ENCODE peak calls at places on chromosomes 7 and 10, in five cellular contexts. A is HT1080; U is stimulated activated CD8-positive, alpha-beta memory T cell treated with anti-CD3 and anti-CD28 coated beads, Interleukin-12 subunit alpha, Interleukin-12 subunit beta, amount 100 ng/mL, for 1 hour; J is colonic mucosa; Z is kidney. N is an unnamed sample.

GRCh38 chr7:37285701-37286475 is 162.8 kb downstream of the ELMO1 start:
- DNase-seq in Z (no peak), U (no peak), A (no peak), J (no peak), N (no peak)

GRCh38 chr10:37854606-37855005 is 2.8 kb downstream of the ZNF248 start:
- DNase-seq in U (no peak), A (no peak), J (no peak), Z (no peak), N (no peak)

GRCh38 chr7:116707289-116707688 is 35.3 kb downstream of the MET start:
- DNase-seq in J (no peak), U (no peak), A (no peak), Z (no peak), N (no peak)

GRCh38 chr7:20232848-20233247 is 15.7 kb upstream of the MACC1 start:
- DNase-seq in J (no peak), Z (no peak), U (no peak), A (no peak), N (no peak)

GRCh38 chr7:48109848-48110663 is 21.0 kb downstream of the UPP1 start:
- DNase-seq in U (peak), J (peak), A (peak), Z (peak), N (peak)

GRCh38 chr7:136086712-136087111 is 109.6 kb upstream of the MTPN start:
- DNase-seq in U (no peak), Z (no peak), A (peak), J (no peak), N (no peak)

GRCh38 chr7:116953372-116953726 is at the start of gene ST7:
- DNase-seq in Z (peak), A (peak), U (peak), J (peak), N (peak)

GRCh38 chr10:100901051-100901450 is 11.7 kb upstream of the SLF2 start:
- DNase-seq in A (no peak), J (no peak), U (no peak), Z (no peak), N (no peak)

GRCh38 chr10:23038172-23038571 is 57.2 kb upstream of the MSRB2 start:
- DNase-seq in Z (no peak), U (no peak), A (no peak), J (no peak), N (no peak)

GRCh38 chr7:102170417-102170970 is 116.2 kb upstream of the SH2B2 start:
- DNase-seq in J (no peak), Z (no peak), A (no peak), U (no peak), N (no peak)

GRCh38 chr7:96596120-96596826 is 113.4 kb downstream of the SEM1 start:
- DNase-seq in J (no peak), A (peak), Z (no peak), U (no peak), N (no peak)

GRCh38 chr7:96823274-96823673 is 113.6 kb upstream of the SEM1 start:
- DNase-seq in Z (no peak), J (no peak), U (no peak), A (peak), N (no peak)

GRCh38 chr10:12018438-12019342 is 23.9 kb downstream of the UPF2 start:
- DNase-seq in A (no peak), U (no peak), J (no peak), Z (no peak), N (no peak)

GRCh38 chr7:150444674-150445365 is 5.6 kb upstream of the GIMAP8 start:
- DNase-seq in J (no peak), A (no peak), U (no peak), Z (no peak), N (no peak)

GRCh38 chr7:88835147-88835728 is 39.7 kb upstream of the TEX47 start:
- DNase-seq in U (no peak), A (peak), J (no peak), Z (no peak), N (no peak)

GRCh38 chr10:3807928-3808496 is 23.0 kb upstream of the KLF6 start:
- DNase-seq in U (no peak), J (no peak), A (no peak), Z (peak), N (no peak)

GRCh38 chr10:93071674-93072224 is 1.9 kb upstream of the CYP26A1 start:
- DNase-seq in Z (peak), A (no peak), U (no peak), J (no peak), N (no peak)

GRCh38 chr7:2071133-2071832 is 161.5 kb downstream of the MAD1L1 start:
- DNase-seq in Z (no peak), J (no peak), U (no peak), A (no peak), N (no peak)

GRCh38 chr10:122999347-122999746 is 9.2 kb downstream of the IKZF5 start:
- DNase-seq in A (no peak), U (no peak), Z (no peak), J (no peak), N (no peak)

GRCh38 chr7:31782411-31782991 is 95.5 kb downstream of the PPP1R17 start:
- DNase-seq in J (no peak), U (no peak), A (peak), Z (no peak), N (no peak)

N was measured in spleen.